ENCODE peak calls at places on chromosomes 3 and 15, in ten cellular contexts. B is adrenal gland, P is PC-9, D is heart left ventricle, Y is body of pancreas, Z is heart right ventricle, R is A549, X is OCI-LY7, H is HL-60, A is AG04450. U is an unnamed sample.

GRCh38 chr3:39126532-39127071 is 19.1 kb downstream of the TTC21A start:
- DNase-seq in A (no peak), X (peak; percentile 48), P (no peak), H (peak; percentile 84), R (no peak), Y (peak; percentile 71), D (peak; percentile 45), B (peak; percentile 81), Z (peak; percentile 67), U (no peak)

GRCh38 chr3:189908646-189909045 is 212.1 kb downstream of the P3H2 start:
- DNase-seq in P (peak; percentile 77), D (no peak), Y (no peak), H (no peak), X (no peak), Z (no peak), R (no peak), A (peak; percentile 13), B (no peak), U (no peak)

GRCh38 chr3:193301441-193301840 is 60.4 kb downstream of the PLAAT1 start:
- DNase-seq in A (no peak), H (no peak), Y (no peak), R (no peak), P (no peak), B (no peak), X (no peak), D (no peak), Z (no peak), U (no peak)

GRCh38 chr15:40285151-40285898 is 2.5 kb upstream of the ANKRD63 start:
- DNase-seq in Z (no peak), D (no peak), R (no peak), Y (no peak), H (no peak), X (no peak), B (no peak), A (no peak), P (no peak), U (no peak)

GRCh38 chr3:9014189-9014588 is 50.9 kb upstream of the RAD18 start:
- DNase-seq in P (no peak), X (no peak), Z (no peak), A (no peak), B (no peak), D (no peak), H (no peak), R (no peak), Y (no peak), U (no peak)

GRCh38 chr15:71733122-71733521 is 77.2 kb upstream of the NR2E3 start:
- DNase-seq in R (no peak), D (no peak), P (no peak), Y (no peak), Z (no peak), A (no peak), B (no peak), X (no peak), H (no peak), U (no peak)

GRCh38 chr3:52216585-52217408 is 8.6 kb downstream of the TLR9 start:
- DNase-seq in B (peak; percentile 94), R (peak; percentile 14), P (peak; percentile 98), A (peak; percentile 46), D (peak; percentile 84), Z (peak; percentile 84), X (no peak), Y (peak; percentile 95), H (no peak), U (no peak)

GRCh38 chr15:31758126-31758525 is 272.2 kb upstream of the CHRNA7 start:
- DNase-seq in A (no peak), X (peak; percentile 8), Y (peak; percentile 68), H (peak; percentile 13), P (no peak), B (peak; percentile 82), Z (peak; percentile 38), D (peak; percentile 52), R (peak; percentile 37), U (peak; percentile 10)

GRCh38 chr15:58952751-58953150 is 19.3 kb upstream of the SLTM start:
- DNase-seq in H (no peak), B (no peak), A (no peak), R (no peak), D (no peak), Z (no peak), X (no peak), P (peak; percentile 85), Y (no peak), U (no peak)

GRCh38 chr3:193970773-193971206 is 165.2 kb upstream of the HES1 start:
- DNase-seq in P (no peak), X (no peak), D (no peak), Y (no peak), B (no peak), R (no peak), H (no peak), Z (no peak), A (no peak), U (no peak)

GRCh38 chr3:24454862-24455261 is 39.8 kb downstream of the THRB start:
- DNase-seq in P (no peak), R (no peak), A (no peak), H (no peak), B (no peak), Z (no peak), D (no peak), Y (no peak), X (no peak), U (no peak)

GRCh38 chr3:126313580-126314304 is 43.5 kb downstream of the KLF15 start:
- DNase-seq in D (no peak), A (no peak), Y (no peak), B (no peak), H (no peak), P (no peak), X (no peak), Z (no peak), R (no peak), U (no peak)

GRCh38 chr3:102510663-102511062 is 75.8 kb downstream of the ZPLD1 start:
- DNase-seq in Y (no peak), P (no peak), X (no peak), B (no peak), R (no peak), D (no peak), A (no peak), Z (no peak), H (no peak), U (no peak)

GRCh38 chr3:158802399-158803023 is 657 bp downstream of the MFSD1 start:
- DNase-seq in D (no peak), X (peak; percentile 50), A (no peak), B (no peak), R (no peak), P (peak; percentile 40), Y (peak; percentile 38), H (peak; percentile 70), Z (no peak), U (no peak)

GRCh38 chr3:158804441-158804840 is 2.6 kb downstream of the MFSD1 start:
- DNase-seq in B (no peak), Y (no peak), D (no peak), P (peak; percentile 55), H (no peak), Z (no peak), X (no peak), A (no peak), R (no peak), U (no peak)

GRCh38 chr3:158801696-158802398 is at the start of gene MFSD1:
- DNase-seq in B (peak; percentile 98), P (peak; percentile 83), A (peak; percentile 67), R (peak; percentile 87), D (peak; percentile 97), H (peak; percentile 96), Y (peak; percentile 96), X (peak; percentile 91), Z (peak; percentile 94), U (peak; percentile 60)

DNA sequence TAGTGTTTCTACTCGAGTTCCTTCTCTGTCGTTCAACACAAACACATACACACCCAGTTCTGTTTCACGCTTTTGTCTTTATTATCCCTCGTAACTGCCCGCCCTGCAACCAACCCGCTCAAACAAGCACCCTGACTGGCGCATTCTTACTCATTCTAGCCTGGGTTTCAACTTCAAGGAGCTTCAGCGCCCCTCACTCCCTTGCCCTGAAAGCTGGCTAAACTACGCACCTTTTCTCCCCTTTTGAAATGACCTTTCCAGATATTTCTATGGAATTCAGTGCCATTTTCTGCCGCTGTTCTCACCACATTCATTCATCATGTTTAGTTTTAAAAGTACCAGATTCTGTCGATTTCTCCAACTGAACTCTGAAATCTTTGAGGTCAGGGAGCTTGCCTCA is 654 bp upstream of the MFSD1 start:
- DNase-seq in X (no peak), P (no peak), A (no peak), B (no peak), H (no peak), Z (no peak), R (no peak), D (no peak), Y (no peak), U (no peak)
- H3K4me3 ChIP-seq in X (peak overlapping the region; percentile 93), P (peak overlapping the region; percentile 82), A (peak overlapping the region; percentile 79), B (peak overlapping the region; percentile 97), H (peak overlapping the region; percentile 91), Z (peak overlapping the region; percentile 95), R (peak overlapping the region; percentile 83), D (peak overlapping the region; percentile 71), Y (no peak overlapping the region), U (peak overlapping the region; percentile 89)

GRCh38 chr15:66498501-66499386 is 1.2 kb upstream of the SNAPC5 start:
- DNase-seq in H (no peak), Y (no peak), B (peak; percentile 44), A (no peak), P (no peak), D (no peak), R (no peak), X (peak; percentile 60), Z (no peak), U (no peak)
- TF ChIP-seq CTCF in H (peak; percentile 12), Y (peak; percentile 28), B (peak; percentile 30), A (peak; percentile 57), P (peak; percentile 55), D (no peak), R (peak; percentile 55), X (peak; percentile 78), Z (peak; percentile 8), U (peak; percentile 30)

DNA sequence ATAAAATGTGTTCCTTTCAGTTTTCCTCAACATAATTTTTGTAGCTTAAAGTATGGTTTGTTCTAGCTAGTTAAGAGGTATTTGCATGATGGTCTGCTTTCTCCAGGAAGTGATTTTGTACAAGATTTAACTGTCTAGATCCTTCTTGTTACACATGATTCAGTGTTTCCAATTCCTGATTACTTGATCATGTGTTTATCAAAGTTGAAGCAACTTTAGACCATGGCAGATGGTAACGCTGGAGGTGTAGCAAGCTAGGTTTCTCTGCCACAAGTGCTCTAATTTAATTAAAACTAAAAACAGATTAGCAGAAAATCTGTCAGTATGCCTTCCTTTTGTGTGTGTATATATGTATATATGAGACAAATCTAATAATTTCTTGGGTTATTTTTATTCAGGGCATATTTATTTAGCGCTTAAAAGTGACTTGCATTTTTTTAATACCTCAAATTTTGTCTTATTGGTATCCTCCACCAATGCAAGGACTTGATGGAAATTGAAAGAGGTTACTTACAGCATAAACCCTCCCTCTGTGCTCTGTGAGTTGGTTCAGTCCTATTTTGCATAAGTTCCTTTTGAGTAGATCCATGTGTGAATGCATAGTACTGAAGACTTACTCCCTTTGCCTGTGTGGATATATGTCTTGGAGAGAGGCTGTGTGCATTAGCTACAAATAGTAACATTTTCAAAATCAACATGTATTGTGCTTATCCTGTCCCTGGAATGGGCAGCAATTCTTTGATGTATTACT is 157.3 kb upstream of the CGNL1 start:
- DNase-seq in B (no peak), Y (no peak), P (no peak), R (no peak), Z (no peak), H (peak; percentile 86), X (peak; percentile 38), D (no peak), A (peak; percentile 92), U (no peak)
- H3K4me3 ChIP-seq in B (peak overlapping the region; percentile 9), Y (no peak overlapping the region), P (no peak overlapping the region), R (no peak overlapping the region), Z (peak overlapping the region; percentile 36), H (peak overlapping the region; percentile 71), X (no peak overlapping the region), D (no peak overlapping the region), A (peak overlapping the region; percentile 70), U (no peak overlapping the region)

GRCh38 chr15:55993111-55993803 is at the start of gene NEDD4:
- DNase-seq in P (peak; percentile 52), R (peak; percentile 85), Y (peak; percentile 86), D (peak; percentile 91), H (peak; percentile 83), B (peak; percentile 90), A (peak; percentile 61), Z (peak; percentile 91), X (peak; percentile 87), U (peak; percentile 39)
- TF ChIP-seq CTCF in P (no peak), R (peak; percentile 59), Y (peak; percentile 27), D (peak; percentile 45), H (peak; percentile 26), B (peak; percentile 47), A (peak; percentile 58), Z (peak; percentile 41), X (peak; percentile 59), U (peak; percentile 65)